ENCODE peak calls at places on chromosomes 2 and 18, in nine cellular contexts. L is HFF-Myc, C is pancreas, M is mucosa of descending colon, W is bronchial epithelial cell, I is testis, X is GM06990, D is fibroblast of mammary gland, J is heart left ventricle. G is an unnamed sample.

GRCh38 chr2:212797484-212798205 is 259.0 kb upstream of the ERBB4 start:
- DNase-seq in L (no peak), C (no peak), M (no peak), W (no peak), I (no peak), X (no peak), D (no peak), J (no peak), G (no peak)

GRCh38 chr2:229622495-229623355 is 91.6 kb downstream of the DNER start:
- DNase-seq in L (no peak), C (no peak), M (no peak), W (no peak), I (peak), X (no peak), D (no peak), J (no peak), G (no peak)

GRCh38 chr18:48931680-48932461 is 18.9 kb downstream of the SMAD7 start:
- DNase-seq in L (no peak), C (no peak), M (no peak), W (no peak), I (no peak), X (peak), D (no peak), J (no peak), G (no peak)

GRCh38 chr2:201929627-201930026 is 104.0 kb upstream of the FZD7 start:
- DNase-seq in L (no peak), C (no peak), M (no peak), W (no peak), I (no peak), X (no peak), D (no peak), J (no peak), G (no peak)

GRCh38 chr18:72160504-72161445 is 383.4 kb downstream of the CBLN2 start:
- DNase-seq in L (no peak), C (no peak), M (no peak), W (peak), I (no peak), X (no peak), D (peak), J (no peak), G (no peak)

GRCh38 chr2:132645943-132646804 is 23.8 kb downstream of the LYPD1 start:
- DNase-seq in L (no peak), C (no peak), M (no peak), W (no peak), I (no peak), X (no peak), D (no peak), J (no peak), G (no peak)

GRCh38 chr2:109348645-109349554 is 219.9 kb downstream of the SH3RF3 start:
- DNase-seq in L (no peak), C (peak), M (no peak), W (no peak), I (no peak), X (no peak), D (no peak), J (no peak), G (no peak)

GRCh38 chr2:949894-950626 is 589 bp upstream of the SNTG2 start:
- DNase-seq in L (no peak), C (no peak), M (no peak), W (no peak), I (no peak), X (no peak), D (no peak), J (no peak), G (no peak)

GRCh38 chr2:184554736-184555135 is 43.6 kb upstream of the ZNF804A start:
- DNase-seq in L (no peak), C (no peak), M (no peak), W (peak), I (no peak), X (no peak), D (peak), J (no peak), G (no peak)

GRCh38 chr2:47403829-47404228 is 873 bp downstream of the MSH2 start:
- DNase-seq in L (no peak), C (no peak), M (no peak), W (no peak), I (peak), X (no peak), D (peak), J (no peak), G (no peak)

GRCh38 chr2:20823917-20824316 is 1.0 kb upstream of the LDAH start:
- DNase-seq in L (no peak), C (no peak), M (no peak), W (no peak), I (no peak), X (no peak), D (no peak), J (no peak), G (no peak)

GRCh38 chr2:8146329-8147048 is 535.4 kb upstream of the ID2 start:
- DNase-seq in L (no peak), C (peak), M (peak), W (no peak), I (peak), X (no peak), D (no peak), J (peak), G (no peak)

GRCh38 chr2:128469875-128470274 is 151.2 kb upstream of the HS6ST1 start:
- DNase-seq in L (no peak), C (no peak), M (no peak), W (no peak), I (peak), X (no peak), D (no peak), J (no peak), G (no peak)

GRCh38 chr2:72142743-72143440 is 4.8 kb downstream of the CYP26B1 start:
- DNase-seq in L (no peak), C (no peak), M (peak), W (no peak), I (peak), X (no peak), D (peak), J (peak), G (peak)

GRCh38 chr18:27964811-27965210 is 212.1 kb downstream of the CDH2 start:
- DNase-seq in L (no peak), C (no peak), M (no peak), W (peak), I (no peak), X (no peak), D (no peak), J (no peak), G (no peak)

GRCh38 chr2:111178730-111179405 is 58.2 kb downstream of the BCL2L11 start:
- DNase-seq in L (peak), C (no peak), M (no peak), W (no peak), I (no peak), X (no peak), D (peak), J (no peak), G (no peak)

GRCh38 chr18:80161781-80162417 is 52.8 kb downstream of the ADNP2 start:
- DNase-seq in L (no peak), C (no peak), M (no peak), W (no peak), I (no peak), X (no peak), D (no peak), J (no peak), G (no peak)

GRCh38 chr2:1548910-1549673 is 135.8 kb downstream of the TPO start:
- DNase-seq in L (no peak), C (no peak), M (no peak), W (no peak), I (no peak), X (no peak), D (no peak), J (no peak), G (no peak)

GRCh38 chr2:60333264-60333663 is 220.2 kb downstream of the BCL11A start:
- DNase-seq in L (no peak), C (no peak), M (no peak), W (no peak), I (no peak), X (no peak), D (no peak), J (no peak), G (no peak)

GRCh38 chr18:21457179-21457535 is 143.3 kb downstream of the ESCO1 start:
- DNase-seq in L (no peak), C (no peak), M (no peak), W (no peak), I (no peak), X (no peak), D (no peak), J (no peak), G (no peak)

GRCh38 chr18:49300538-49300937 is 159.9 kb downstream of the DYM start:
- DNase-seq in L (no peak), C (no peak), M (no peak), W (no peak), I (no peak), X (no peak), D (no peak), J (no peak), G (no peak)

GRCh38 chr2:45354776-45355175 is 256.3 kb downstream of the SRBD1 start:
- DNase-seq in L (no peak), C (no peak), M (no peak), W (no peak), I (no peak), X (no peak), D (no peak), J (no peak), G (no peak)

GRCh38 chr2:140359056-140359771 is 1579.0 kb upstream of the NXPH2 start:
- DNase-seq in L (no peak), C (no peak), M (no peak), W (no peak), I (no peak), X (no peak), D (no peak), J (no peak), G (no peak)

GRCh38 chr2:207734636-207735512 is 23.4 kb downstream of the CCNYL1 start:
- DNase-seq in L (no peak), C (no peak), M (peak), W (no peak), I (no peak), X (no peak), D (no peak), J (no peak), G (no peak)

GRCh38 chr2:103166406-103167324 is 404.8 kb downstream of the TMEM182 start:
- DNase-seq in L (no peak), C (no peak), M (peak), W (no peak), I (no peak), X (no peak), D (no peak), J (no peak), G (no peak)

GRCh38 chr2:37168217-37168981 is 11.6 kb upstream of the EIF2AK2 start:
- DNase-seq in L (no peak), C (no peak), M (peak), W (peak), I (no peak), X (no peak), D (peak), J (no peak), G (no peak)

GRCh38 chr18:63336366-63337099 is 17.0 kb upstream of the BCL2 start:
- DNase-seq in L (peak), C (no peak), M (no peak), W (peak), I (no peak), X (no peak), D (peak), J (no peak), G (no peak)

GRCh38 chr2:216348909-216349308 is 23.4 kb downstream of the MARCHF4 start:
- DNase-seq in L (no peak), C (no peak), M (no peak), W (peak), I (no peak), X (no peak), D (peak), J (no peak), G (no peak)

GRCh38 chr2:60414731-60415130 is 138.7 kb downstream of the BCL11A start:
- DNase-seq in L (peak), C (no peak), M (no peak), W (peak), I (no peak), X (no peak), D (peak), J (no peak), G (no peak)

GRCh38 chr18:23498877-23499570 is 4.3 kb upstream of the RMC1 start:
- DNase-seq in L (peak), C (peak), M (peak), W (peak), I (peak), X (peak), D (peak), J (peak), G (peak)

GRCh38 chr2:190431907-190432306 is 23.8 kb downstream of the MFSD6 start:
- DNase-seq in L (no peak), C (no peak), M (no peak), W (no peak), I (no peak), X (no peak), D (no peak), J (no peak), G (no peak)

GRCh38 chr2:240165034-240165433 is 24.6 kb upstream of the OTOS start:
- DNase-seq in L (no peak), C (no peak), M (no peak), W (no peak), I (no peak), X (no peak), D (no peak), J (no peak), G (no peak)

GRCh38 chr2:164920430-164920829 is 34.9 kb downstream of the SLC38A11 start:
- DNase-seq in L (peak), C (no peak), M (no peak), W (peak), I (no peak), X (no peak), D (peak), J (no peak), G (no peak)

GRCh38 chr18:77853859-77854258 is 604.2 kb downstream of the GALR1 start:
- DNase-seq in L (no peak), C (no peak), M (no peak), W (no peak), I (no peak), X (no peak), D (no peak), J (no peak), G (no peak)

GRCh38 chr18:9103488-9103887 is 989 bp downstream of the NDUFV2 start:
- DNase-seq in L (no peak), C (no peak), M (no peak), W (peak), I (no peak), X (no peak), D (peak), J (no peak), G (no peak)
- TF ChIP-seq CTCF in L (no peak), C (no peak), M (no peak), W (no peak), I (no peak), X (no peak), D (peak), J (peak), G (no peak)

GRCh38 chr2:88010136-88010535 is 6.2 kb downstream of the RNU2-63P start:
- DNase-seq in L (no peak), C (no peak), M (no peak), W (no peak), I (no peak), X (no peak), D (no peak), J (no peak), G (no peak)
- TF ChIP-seq CTCF in L (no peak), C (no peak), M (no peak), W (no peak), I (no peak), X (no peak), D (no peak), J (no peak), G (no peak)

DNA sequence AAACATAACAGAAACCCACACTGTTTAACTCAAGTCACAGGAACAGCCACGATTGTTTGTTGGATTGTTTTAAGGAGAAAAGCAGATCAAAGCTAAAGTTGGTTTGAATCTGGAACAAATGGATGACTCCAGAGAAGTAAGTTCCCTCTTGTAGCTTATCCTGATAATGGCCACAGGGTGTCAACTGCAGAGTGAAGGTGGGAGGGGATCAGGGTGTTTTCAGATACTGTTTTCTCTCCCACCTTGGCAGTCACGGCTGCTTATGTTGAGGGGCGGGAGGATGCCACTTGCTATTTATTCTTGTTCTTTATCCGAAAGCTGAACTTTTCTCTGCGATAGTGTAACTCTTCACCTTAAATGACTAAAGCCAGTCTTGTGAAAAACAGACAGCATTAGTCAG is 36.5 kb upstream of the INPP4A start:
- DNase-seq in L (no peak), C (no peak), M (no peak), W (no peak), I (no peak), X (no peak), D (no peak), J (no peak), G (no peak)
- TF ChIP-seq CTCF in L (no peak), C (no peak), M (no peak), W (no peak), I (no peak), X (no peak), D (no peak), J (no peak), G (no peak)

GRCh38 chr2:69784228-69784627 is 42.3 kb downstream of the ANXA4 start:
- DNase-seq in L (no peak), C (no peak), M (no peak), W (no peak), I (no peak), X (no peak), D (no peak), J (no peak), G (no peak)

GRCh38 chr2:69779258-69779989 is 37.5 kb downstream of the ANXA4 start:
- DNase-seq in L (no peak), C (no peak), M (peak), W (peak), I (no peak), X (no peak), D (peak), J (no peak), G (no peak)

GRCh38 chr2:69777778-69778089 is 35.8 kb downstream of the ANXA4 start:
- DNase-seq in L (no peak), C (no peak), M (no peak), W (no peak), I (no peak), X (no peak), D (no peak), J (no peak), G (no peak)

GRCh38 chr2:69781321-69782248 is 39.7 kb downstream of the ANXA4 start:
- DNase-seq in L (no peak), C (peak), M (peak), W (peak), I (no peak), X (no peak), D (no peak), J (no peak), G (no peak)

DNA sequence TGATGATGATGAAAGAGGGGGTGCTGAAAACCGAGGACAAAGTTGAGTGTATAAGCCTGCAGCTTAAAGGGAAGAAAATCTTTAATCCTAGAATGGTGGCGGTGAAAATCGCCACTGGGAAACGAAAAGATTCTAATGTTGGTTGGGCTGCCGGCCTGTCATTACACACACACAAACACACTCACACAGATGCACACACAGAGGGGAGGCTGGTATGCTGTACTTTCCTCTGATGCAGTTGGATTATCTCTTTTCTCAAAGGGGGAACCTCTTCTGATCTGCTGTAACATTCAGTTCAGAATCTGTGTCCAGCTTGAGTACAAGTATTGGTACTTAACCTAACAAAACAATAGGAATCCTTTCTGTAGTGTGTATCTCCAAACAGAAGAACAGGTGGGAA is 39.0 kb downstream of the ANXA4 start:
- DNase-seq in L (no peak), C (no peak), M (no peak), W (no peak), I (no peak), X (no peak), D (no peak), J (no peak), G (no peak)
- TF ChIP-seq CTCF in L (no peak), C (no peak), M (no peak), W (no peak), I (no peak), X (no peak), D (no peak), J (no peak), G (no peak)

G was measured in ovary.